ENCODE peak calls at places on chromosomes 5 and 9, in seven cellular contexts. C is activated T-helper 1 cell treated with Interleukin-2 at 50 U/mL for 16 hours, Q is GM18507, E is HS-27A, V is Daoy, Z is GM19239, D is NCI-H2029. B is an unnamed sample.

GRCh38 chr5:177302354-177303110 is 987 bp downstream of the RAB24 start:
- DNase-seq in C (no peak), E (no peak), Z (no peak), V (no peak), D (no peak), Q (no peak), B (no peak)

GRCh38 chr9:69265891-69266290 is 59.1 kb upstream of the ENTREP1 start:
- DNase-seq in V (peak), Q (no peak), C (no peak), Z (no peak), D (no peak), E (no peak), B (no peak)

GRCh38 chr5:54959673-54960418 is 25.5 kb downstream of the ESM1 start:
- DNase-seq in Q (no peak), D (peak), E (no peak), Z (no peak), C (no peak), V (peak), B (no peak)

GRCh38 chr5:115179068-115179958 is 9.6 kb upstream of the TRIM36 start:
- DNase-seq in Z (no peak), C (no peak), E (no peak), Q (no peak), D (no peak), V (peak), B (no peak)

GRCh38 chr5:152560508-152561137 is 155.5 kb upstream of the NMUR2 start:
- DNase-seq in Z (peak), D (peak), C (no peak), V (peak), Q (no peak), E (no peak), B (no peak)

GRCh38 chr5:343461-344401 is 22.2 kb downstream of the AHRR start:
- DNase-seq in E (no peak), Q (no peak), D (peak), V (peak), Z (peak), C (no peak), B (no peak)

GRCh38 chr5:139472410-139473030 is 1.7 kb downstream of the SMIM33 start:
- DNase-seq in D (no peak), E (no peak), V (no peak), Q (no peak), Z (no peak), C (no peak), B (no peak)

GRCh38 chr5:133723126-133723525 is 110.8 kb upstream of the FSTL4 start:
- DNase-seq in Q (no peak), E (no peak), Z (no peak), V (no peak), D (no peak), C (no peak), B (no peak)

GRCh38 chr9:116697341-116697740 is 10.2 kb downstream of the TRIM32 start:
- DNase-seq in D (no peak), E (no peak), Z (no peak), C (no peak), V (no peak), Q (no peak), B (no peak)

GRCh38 chr5:177419045-177419444 is 7.4 kb upstream of the GRK6 start:
- DNase-seq in C (no peak), D (no peak), E (no peak), V (no peak), Q (no peak), Z (no peak), B (no peak)

GRCh38 chr5:65034029-65034781 is 265.5 kb downstream of the CWC27 start:
- DNase-seq in E (no peak), C (no peak), Z (no peak), D (no peak), Q (no peak), V (no peak), B (no peak)

GRCh38 chr5:137182576-137182975 is 316.6 kb downstream of the SPOCK1 start:
- DNase-seq in Q (no peak), V (no peak), C (no peak), D (no peak), Z (no peak), E (no peak), B (no peak)

GRCh38 chr5:156654444-156654843 is 195.7 kb upstream of the PPP1R2B start:
- DNase-seq in Z (no peak), D (no peak), C (no peak), Q (no peak), V (no peak), E (no peak), B (no peak)

GRCh38 chr9:135980926-135981630 is 19.9 kb upstream of the UBAC1 start:
- DNase-seq in E (no peak), Z (no peak), C (no peak), D (no peak), Q (no peak), V (no peak), B (no peak)

GRCh38 chr9:137740311-137740710 is 121.5 kb downstream of the EHMT1 start:
- DNase-seq in D (peak), Z (no peak), E (no peak), C (no peak), Q (no peak), V (peak), B (no peak)

GRCh38 chr5:104096451-104096850 is 533.9 kb upstream of the NUDT12 start:
- DNase-seq in E (no peak), Q (no peak), Z (no peak), V (peak), C (no peak), D (no peak), B (no peak)

GRCh38 chr5:76771705-76772405 is 47.0 kb upstream of the F2RL1 start:
- DNase-seq in D (no peak), Z (no peak), V (no peak), Q (no peak), E (no peak), C (no peak), B (no peak)

GRCh38 chr5:91380491-91381133 is 2.5 kb downstream of the ARRDC3 start:
- DNase-seq in C (peak), D (peak), V (peak), Q (peak), Z (peak), E (peak), B (peak)